ENCODE peak calls at places on chromosomes 12 and 14, in four cellular contexts. J, B, W and A are unnamed samples.

GRCh38 chr12:2691340-2692111 is 103.2 kb upstream of the FKBP4 start:
- DNase-seq in J (no peak), B (peak), W (no peak), A (peak)

GRCh38 chr12:48000878-48001321 is 3.4 kb downstream of the COL2A1 start:
- DNase-seq in W (no peak), B (no peak), J (peak), A (peak)

GRCh38 chr12:125355614-125356013 is 290.4 kb downstream of the AACS start:
- DNase-seq in W (no peak), J (no peak), B (no peak), A (no peak)

GRCh38 chr12:29960113-29960512 is 176.4 kb upstream of the TMTC1 start:
- DNase-seq in W (no peak), J (no peak), B (no peak), A (no peak)

GRCh38 chr14:62002636-62003035 is 240.4 kb downstream of the SNAPC1 start:
- DNase-seq in J (no peak), W (no peak), B (no peak), A (no peak)

GRCh38 chr12:93380480-93381121 is 2.9 kb downstream of the NUDT4 start:
- DNase-seq in W (peak), J (peak), B (no peak), A (no peak)

GRCh38 chr12:64390275-64390851 is at the start of gene C12orf56:
- DNase-seq in W (no peak), J (no peak), B (peak), A (peak)

GRCh38 chr12:50110762-50111416 is 1.1 kb upstream of the COX14 start:
- DNase-seq in B (no peak), W (peak), J (no peak), A (peak)

GRCh38 chr12:990308-990648 is 745 bp upstream of the ERC1 start:
- DNase-seq in B (no peak), J (peak), W (peak), A (peak)

GRCh38 chr12:9244894-9245293 is 36.7 kb upstream of the PZP start:
- DNase-seq in J (no peak), B (no peak), W (peak), A (no peak)

GRCh38 chr12:50055831-50056628 is 1.4 kb upstream of the ASIC1 start:
- DNase-seq in J (peak), B (peak), W (peak), A (peak)

GRCh38 chr12:105289114-105289904 is 41.2 kb upstream of the C12orf75 start:
- DNase-seq in J (no peak), B (no peak), W (peak), A (no peak)
- TF ChIP-seq ELF4 in J (no peak), B (no peak), W (no peak), A (no peak)

DNA sequence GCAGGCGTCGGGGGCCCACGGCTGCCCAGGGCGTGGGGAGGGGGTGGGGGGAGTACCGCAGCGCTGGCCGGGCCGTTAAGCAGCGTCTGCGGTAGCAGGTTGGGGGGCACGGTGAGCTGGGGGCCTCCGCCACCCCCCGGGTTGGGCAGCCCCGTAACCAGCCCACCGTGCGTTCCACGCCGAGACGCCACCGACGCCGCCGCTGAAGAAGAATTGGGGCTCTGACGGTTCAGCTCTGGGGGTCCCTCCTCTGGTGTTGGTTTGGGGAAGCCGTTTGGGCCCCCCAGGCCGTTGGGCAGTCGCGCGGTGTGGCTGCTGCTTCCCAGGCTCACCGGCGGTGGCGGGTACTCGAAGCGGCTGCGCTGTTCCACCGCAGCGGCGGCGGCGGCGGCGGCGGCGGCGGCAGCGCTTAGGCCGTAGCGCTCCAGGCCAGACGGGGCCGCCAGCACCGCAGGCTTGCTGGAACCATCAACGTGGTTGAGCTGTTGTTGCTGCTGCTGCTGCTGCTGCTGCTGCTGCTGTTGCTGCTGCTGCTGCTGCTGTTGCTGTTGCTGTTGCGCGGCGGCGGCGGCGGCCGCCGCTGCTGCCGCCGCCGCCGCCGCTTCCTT is 1.5 kb downstream of the IRF2BPL start:
- DNase-seq in W (no peak), B (peak), J (peak), A (peak)
- TF ChIP-seq ELF4 in W (no peak), B (no peak), J (no peak), A (no peak)

GRCh38 chr12:119156401-119156800 is 22.3 kb upstream of the HSPB8 start:
- DNase-seq in B (peak), W (no peak), J (peak), A (peak)
- TF ChIP-seq ELF4 in B (no peak), W (no peak), J (no peak), A (no peak)

GRCh38 chr12:130127527-130127908 is 34.7 kb upstream of the FZD10 start:
- DNase-seq in B (peak), J (no peak), W (no peak), A (no peak)

GRCh38 chr12:130124605-130125244 is 37.5 kb upstream of the FZD10 start:
- DNase-seq in B (no peak), W (no peak), J (no peak), A (no peak)

GRCh38 chr12:130127909-130128763 is 34.1 kb upstream of the FZD10 start:
- DNase-seq in W (no peak), J (no peak), B (no peak), A (no peak)

GRCh38 chr12:130124106-130124505 is 38.2 kb upstream of the FZD10 start:
- DNase-seq in W (no peak), B (no peak), J (no peak), A (no peak)

DNA sequence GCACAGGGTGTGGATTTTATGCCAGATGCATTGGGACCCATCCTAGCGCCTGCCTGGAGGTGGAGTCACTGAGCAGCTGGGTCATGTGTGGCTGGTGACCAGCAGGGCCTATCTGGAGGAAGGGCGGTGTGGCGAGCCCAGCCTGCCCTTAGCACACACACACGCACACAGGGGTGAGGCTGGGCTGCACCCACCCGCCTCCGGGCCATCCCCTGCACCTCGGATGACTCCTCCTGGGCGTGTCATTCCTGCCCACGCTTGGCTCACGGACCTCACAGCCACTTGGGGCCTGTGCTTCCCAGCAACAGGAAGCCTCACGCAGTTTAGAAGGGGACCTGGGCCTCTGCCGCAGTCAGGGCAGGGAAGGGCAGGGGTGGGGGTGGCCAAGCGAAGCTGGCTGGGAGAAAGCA is 36.2 kb upstream of the FZD10 start:
- DNase-seq in B (peak), J (no peak), W (no peak), A (no peak)
- TF ChIP-seq ELF4 in B (no peak), J (no peak), W (no peak), A (no peak)